ENCODE peak calls at places on chromosome 20, in five cellular contexts. F, E, U, C and L are unnamed samples.

GRCh38 chr20:12180107-12180661 is 262.5 kb downstream of the BTBD3 start:
- DNase-seq in C (no peak), F (no peak), U (no peak), E (no peak), L (no peak)

GRCh38 chr20:57443349-57443748 is 52.2 kb downstream of the RBM38 start:
- DNase-seq in U (no peak), C (no peak), E (no peak), F (no peak), L (peak)

GRCh38 chr20:16066571-16066970 is 506.7 kb downstream of the KIF16B start:
- DNase-seq in U (no peak), C (no peak), E (no peak), F (no peak), L (no peak)

GRCh38 chr20:38405132-38405531 is 30.0 kb downstream of the SNHG17 start:
- DNase-seq in U (no peak), F (no peak), E (no peak), C (no peak), L (no peak)

GRCh38 chr20:17952692-17953684 is 15.6 kb downstream of the SNX5 start:
- DNase-seq in C (no peak), F (no peak), E (no peak), U (no peak), L (no peak)

GRCh38 chr20:24745617-24746350 is 203.3 kb upstream of the CST7 start:
- DNase-seq in U (no peak), C (no peak), E (no peak), F (no peak), L (no peak)

GRCh38 chr20:41058007-41058673 is 29.5 kb downstream of the TOP1 start:
- DNase-seq in U (no peak), C (peak), E (peak), F (no peak), L (no peak)

GRCh38 chr20:11718474-11719094 is 199.1 kb upstream of the BTBD3 start:
- DNase-seq in U (no peak), E (no peak), C (no peak), F (no peak), L (no peak)

GRCh38 chr20:20568604-20569205 is 143.7 kb downstream of the RALGAPA2 start:
- DNase-seq in E (peak), F (no peak), C (peak), U (peak), L (no peak)

GRCh38 chr20:6974819-6975218 is 207.3 kb downstream of the BMP2 start:
- DNase-seq in E (no peak), C (no peak), F (no peak), U (no peak), L (no peak)

GRCh38 chr20:137668-138131 is 4.7 kb upstream of the DEFB126 start:
- DNase-seq in C (no peak), U (peak), E (no peak), F (no peak), L (no peak)

GRCh38 chr20:38536310-38536709 is 44.7 kb upstream of the ADIG start:
- DNase-seq in F (no peak), E (peak), C (no peak), U (no peak), L (no peak)

GRCh38 chr20:59829415-59830106 is 103.9 kb downstream of the SYCP2 start:
- DNase-seq in F (peak), E (no peak), C (no peak), U (no peak), L (no peak)

GRCh38 chr20:47397652-47398301 is 41.3 kb upstream of the ZMYND8 start:
- DNase-seq in U (no peak), E (no peak), C (no peak), F (no peak), L (no peak)

GRCh38 chr20:62754122-62754990 is 41.9 kb upstream of the MRGBP start:
- DNase-seq in E (no peak), C (no peak), U (no peak), F (no peak), L (peak)

GRCh38 chr20:52033313-52033712 is 158.3 kb downstream of the ZFP64 start:
- DNase-seq in U (no peak), F (no peak), E (peak), C (peak), L (no peak)

GRCh38 chr20:37345339-37346231 is at the start of gene SRC:
- DNase-seq in F (peak), E (peak), U (peak), C (peak), L (peak)

GRCh38 chr20:57469418-57470211 is 55.3 kb downstream of the CTCFL start:
- DNase-seq in E (no peak), C (no peak), U (no peak), F (no peak), L (peak)

GRCh38 chr20:20664795-20665194 is 47.6 kb downstream of the RALGAPA2 start:
- DNase-seq in F (no peak), U (no peak), E (peak), C (peak), L (no peak)

GRCh38 chr20:25252686-25253421 is 5.0 kb downstream of the PYGB start:
- DNase-seq in E (no peak), C (no peak), F (no peak), U (no peak), L (no peak)

GRCh38 chr20:62120990-62121775 is 1.1 kb upstream of the LSM14B start:
- DNase-seq in U (no peak), E (no peak), C (no peak), F (peak), L (no peak)

GRCh38 chr20:63835031-63835858 is 4.2 kb upstream of the ZBTB46 start:
- DNase-seq in C (peak), U (peak), E (peak), F (peak), L (peak)

GRCh38 chr20:57030611-57031600 is 235.5 kb downstream of the BMP7 start:
- DNase-seq in E (peak), F (no peak), U (no peak), C (peak), L (no peak)

GRCh38 chr20:57123139-57123903 is 143.1 kb downstream of the BMP7 start:
- DNase-seq in U (no peak), F (no peak), E (no peak), C (no peak), L (no peak)

GRCh38 chr20:52972190-52972937 is at the start of gene TSHZ2:
- DNase-seq in F (peak), U (no peak), C (peak), E (peak), L (peak)

GRCh38 chr20:60304026-60304590 is 345.9 kb downstream of the CDH26 start:
- DNase-seq in E (no peak), C (no peak), F (no peak), U (no peak), L (no peak)

GRCh38 chr20:62651285-62652021 is 9.2 kb downstream of the SLCO4A1 start:
- DNase-seq in F (no peak), U (no peak), C (peak), E (no peak), L (no peak)

GRCh38 chr20:63471719-63472158 is 716 bp downstream of the KCNQ2 start:
- DNase-seq in C (no peak), U (no peak), F (no peak), E (no peak), L (no peak)

GRCh38 chr20:24160563-24161355 is 172.2 kb upstream of the GGTLC1 start:
- DNase-seq in F (no peak), C (peak), U (peak), E (peak), L (peak)

GRCh38 chr20:46872315-46873211 is 22.1 kb upstream of the EYA2 start:
- DNase-seq in C (peak), E (peak), F (no peak), U (peak), L (no peak)

GRCh38 chr20:7829031-7829430 is 111.2 kb downstream of the HAO1 start:
- DNase-seq in C (no peak), U (no peak), F (no peak), E (no peak), L (no peak)

DNA sequence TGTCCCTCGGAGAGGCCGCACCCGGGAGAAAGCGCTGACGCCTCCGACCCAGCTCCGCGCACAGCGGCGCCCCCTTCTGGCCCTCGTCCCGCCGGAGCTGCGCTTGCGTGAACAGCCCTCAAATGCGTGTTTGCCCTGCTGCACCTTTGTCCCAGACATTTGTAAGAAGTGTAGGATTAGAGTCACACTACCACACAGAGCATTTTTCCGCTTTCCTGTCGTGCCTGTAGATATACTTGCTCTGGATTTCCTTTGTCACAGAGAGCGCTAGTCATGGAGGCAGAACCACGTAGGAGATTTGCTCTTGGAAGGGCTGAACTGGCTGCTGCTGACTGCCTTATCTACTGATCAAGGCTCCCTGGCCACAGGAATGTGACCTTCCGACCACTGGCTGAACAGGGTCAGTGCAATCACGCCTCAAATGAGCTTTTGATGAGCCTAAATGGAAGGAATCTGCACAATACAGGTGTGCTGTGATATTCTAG is 62.3 kb downstream of the PAX1 start:
- DNase-seq in E (no peak), U (peak), F (peak), C (no peak), L (no peak)
- H3K27ac ChIP-seq in E (no peak), U (no peak), F (no peak), C (no peak), L (no peak)

GRCh38 chr20:50471231-50471630 is 39.0 kb upstream of the PTPN1 start:
- DNase-seq in F (no peak), U (no peak), C (no peak), E (no peak), L (no peak)
- H3K27ac ChIP-seq in F (no peak), U (no peak), C (no peak), E (no peak), L (peak)

DNA sequence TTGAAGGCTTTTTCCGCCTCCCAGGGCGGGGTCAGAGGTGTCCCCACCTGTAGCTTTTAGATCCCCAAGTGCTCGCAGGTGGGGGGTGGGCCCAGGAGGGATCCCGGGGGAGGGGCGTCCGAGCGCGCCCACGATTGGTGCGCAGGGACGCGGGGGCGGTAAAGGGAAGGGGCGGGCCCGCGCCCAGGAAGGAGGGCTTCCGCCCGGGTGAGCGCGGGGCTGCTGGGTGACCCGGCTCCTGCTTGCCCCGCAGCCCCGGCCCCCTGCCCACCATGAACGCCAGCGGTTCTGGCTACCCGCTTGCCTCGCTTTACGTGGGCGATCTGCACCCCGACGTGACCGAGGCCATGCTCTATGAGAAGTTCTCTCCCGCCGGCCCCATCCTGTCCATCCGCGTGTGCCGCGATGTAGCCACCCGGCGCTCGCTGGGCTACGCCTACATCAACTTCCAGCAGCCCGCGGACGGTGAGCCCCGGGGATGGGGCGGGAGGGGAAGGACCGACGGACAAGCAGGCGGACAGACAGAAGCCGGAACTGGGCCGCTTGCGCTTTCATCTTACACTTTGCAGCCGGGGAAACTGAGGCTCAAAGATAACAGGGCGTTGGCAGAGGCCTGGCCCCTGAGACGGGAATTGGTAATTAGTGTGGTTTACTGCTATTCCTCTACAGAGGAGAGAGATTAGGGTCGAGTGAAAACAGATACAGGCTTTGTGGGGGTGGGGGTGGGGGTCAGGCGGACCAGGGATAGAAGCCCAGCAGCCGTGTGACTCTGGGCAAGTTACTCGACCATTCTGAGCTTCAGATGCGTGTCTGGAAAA is at the start of gene PABPC1L:
- DNase-seq in E (peak), C (peak), F (no peak), U (peak), L (peak)
- H3K27ac ChIP-seq in E (peak), C (no peak), F (no peak), U (peak), L (no peak)

GRCh38 chr20:48658198-48658476 is 169.7 kb downstream of the PREX1 start:
- DNase-seq in C (no peak), E (no peak), U (no peak), F (no peak), L (no peak)
- H3K27ac ChIP-seq in C (no peak), E (no peak), U (no peak), F (peak), L (no peak)

DNA sequence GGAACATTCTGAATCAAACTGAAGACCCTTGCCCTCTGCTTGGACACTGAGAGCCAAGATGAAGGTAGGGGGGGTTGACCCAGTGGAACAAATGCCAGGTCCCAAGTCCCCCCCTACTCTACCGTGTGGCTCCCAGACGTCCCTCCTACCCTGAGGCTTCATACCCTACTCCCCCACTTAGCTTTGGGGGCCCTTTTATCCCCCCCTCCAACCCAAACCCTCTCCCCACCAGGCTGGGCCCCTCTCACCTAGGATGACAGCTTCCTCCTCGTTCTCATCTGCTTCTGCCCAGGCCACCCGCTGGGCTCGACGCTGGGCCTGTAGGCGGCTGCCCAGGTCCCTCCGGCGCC is 1.5 kb downstream of the DDRGK1 start:
- DNase-seq in U (no peak), F (no peak), C (no peak), E (no peak), L (no peak)
- H3K27ac ChIP-seq in U (peak), F (peak), C (no peak), E (peak), L (peak)

DNA sequence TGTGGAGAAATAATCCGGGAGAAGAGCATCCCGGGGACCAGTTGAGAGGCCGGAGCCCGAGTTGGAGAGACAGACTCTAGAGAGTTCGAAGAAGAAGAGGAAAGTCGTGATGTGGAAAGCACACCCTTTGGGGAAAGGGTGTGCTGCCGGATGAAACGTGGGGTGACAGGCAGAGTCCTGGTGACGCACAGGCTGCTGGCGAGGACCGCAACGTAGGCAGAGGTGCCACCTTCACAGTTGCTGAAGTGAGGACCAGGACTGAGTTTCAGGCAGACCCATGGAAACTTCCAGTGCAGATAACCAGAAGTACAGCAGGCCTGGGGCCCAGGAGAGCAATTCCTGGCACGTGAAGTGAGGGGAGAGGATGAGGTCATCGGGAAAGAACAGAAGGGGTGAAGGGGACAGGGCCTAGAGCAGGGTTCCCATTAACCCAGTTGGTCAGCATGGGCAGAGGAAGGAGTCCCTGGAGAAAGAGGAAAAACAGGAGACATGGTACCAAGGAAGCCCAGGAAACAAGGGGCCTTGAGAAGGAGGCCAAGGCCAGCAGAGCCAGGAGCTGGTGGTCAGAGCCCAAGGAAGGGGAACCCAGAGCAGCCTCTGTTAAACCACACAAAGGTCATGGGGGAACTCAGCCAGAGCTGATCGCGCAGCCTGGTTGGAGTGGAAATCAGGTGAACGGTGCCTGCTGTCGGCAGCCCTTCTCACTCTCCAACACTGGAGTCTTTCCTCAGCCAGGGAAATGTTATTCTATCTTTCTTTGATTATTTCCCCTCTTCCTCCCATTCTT is 84.1 kb downstream of the PRND start:
- DNase-seq in F (no peak), C (no peak), E (no peak), U (no peak), L (no peak)
- H3K27ac ChIP-seq in F (no peak), C (no peak), E (no peak), U (no peak), L (no peak)

DNA sequence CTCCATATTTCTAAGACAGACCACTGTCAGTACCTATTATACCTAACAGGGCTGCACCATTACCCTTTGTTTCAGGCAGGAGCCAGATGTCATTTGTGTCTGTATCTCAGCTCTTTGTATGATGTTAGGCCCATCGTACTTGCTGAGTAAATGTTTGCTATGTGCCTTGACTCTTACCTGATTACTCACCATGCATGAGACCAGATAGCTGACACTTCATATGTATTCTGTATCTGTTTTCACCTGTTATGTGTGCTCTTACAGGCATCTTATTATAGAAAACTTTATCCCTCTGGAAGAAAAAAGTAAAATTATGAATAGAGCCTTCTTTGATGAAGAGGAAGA is 31.7 kb upstream of the ASXL1 start:
- DNase-seq in U (no peak), C (no peak), E (peak), F (no peak), L (no peak)
- H3K27ac ChIP-seq in U (peak), C (peak), E (no peak), F (peak), L (peak)

DNA sequence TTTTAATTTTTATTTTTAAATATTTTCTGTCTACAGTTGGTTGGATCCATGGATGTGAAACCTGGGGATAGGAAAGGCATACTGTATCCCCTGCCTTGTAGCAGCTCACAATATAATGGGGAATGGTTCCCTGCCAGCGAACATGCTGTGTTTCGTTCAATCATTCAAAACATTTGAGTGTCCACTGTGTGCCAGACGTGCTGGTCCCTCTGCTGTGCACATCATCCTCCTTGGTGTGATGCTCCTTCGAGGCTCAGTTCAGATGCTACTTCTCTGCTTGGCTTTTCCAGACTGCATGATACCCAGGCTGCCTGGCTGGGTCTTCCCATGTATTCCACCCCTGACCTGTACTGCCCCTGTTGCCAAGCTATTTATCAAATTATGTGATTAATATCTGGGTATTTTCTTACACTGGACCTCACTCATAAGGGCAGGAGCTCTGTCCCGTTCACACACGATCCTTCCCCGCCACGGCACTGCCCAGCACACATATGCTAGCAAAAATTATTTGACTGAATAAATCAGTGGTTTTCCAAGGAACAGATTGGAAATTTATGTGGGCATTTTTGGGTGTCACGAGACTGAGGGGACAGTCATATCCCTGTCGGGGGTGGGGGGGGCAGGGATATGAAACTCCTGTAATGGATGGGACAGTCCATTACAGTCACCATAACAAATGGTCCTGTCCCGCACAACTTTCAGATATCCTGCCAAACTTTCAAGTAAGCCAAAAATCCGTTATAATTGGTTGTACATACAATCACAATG is 4.9 kb downstream of the SDCBP2 start:
- DNase-seq in E (no peak), F (no peak), C (no peak), U (no peak), L (peak)
- H3K27ac ChIP-seq in E (peak), F (peak), C (no peak), U (no peak), L (peak)